ENCODE peak calls at places on chromosomes 7 and 10, in four cellular contexts. One of them, this sample, is unnamed.

GRCh38 chr7:37921340-37921805 is 933 bp downstream of the EPDR1 start:
- DNase-seq in foreskin fibroblast: no peak
- DNase-seq in natural killer cell: no peak
- DNase-seq in midbrain: peak; percentile 25
- DNase-seq in this sample: no peak

GRCh38 chr7:14294637-14295036 is 305.2 kb upstream of the ETV1 start:
- DNase-seq in foreskin fibroblast: no peak
- DNase-seq in natural killer cell: no peak
- DNase-seq in midbrain: no peak
- DNase-seq in this sample: no peak

GRCh38 chr7:39949980-39950472 is at the start of gene CDK13:
- DNase-seq in foreskin fibroblast: peak; percentile 74
- DNase-seq in natural killer cell: peak; percentile 97
- DNase-seq in midbrain: peak; percentile 83
- DNase-seq in this sample: peak; percentile 28

GRCh38 chr10:47030191-47030698 is 119.0 kb downstream of the PTPN20 start:
- DNase-seq in foreskin fibroblast: no peak
- DNase-seq in natural killer cell: no peak
- DNase-seq in midbrain: no peak
- DNase-seq in this sample: no peak

GRCh38 chr7:3168869-3169268 is 125.2 kb upstream of the CARD11 start:
- DNase-seq in foreskin fibroblast: no peak
- DNase-seq in natural killer cell: no peak
- DNase-seq in midbrain: no peak
- DNase-seq in this sample: no peak

GRCh38 chr7:134562136-134562535 is 13.2 kb downstream of the AKR1B15 start:
- DNase-seq in foreskin fibroblast: no peak
- DNase-seq in natural killer cell: no peak
- DNase-seq in midbrain: no peak
- DNase-seq in this sample: peak; percentile 52

GRCh38 chr7:19754521-19755116 is 18.8 kb downstream of the TMEM196 start:
- DNase-seq in foreskin fibroblast: peak; percentile 8
- DNase-seq in natural killer cell: no peak
- DNase-seq in midbrain: no peak
- DNase-seq in this sample: no peak

GRCh38 chr7:101814996-101815825 is 2.2 kb upstream of the CUX1 start:
- DNase-seq in foreskin fibroblast: no peak
- DNase-seq in natural killer cell: peak; percentile 63
- DNase-seq in midbrain: peak; percentile 59
- DNase-seq in this sample: no peak

GRCh38 chr7:3722396-3722846 is 421.4 kb downstream of the SDK1 start:
- DNase-seq in foreskin fibroblast: peak; percentile 7
- DNase-seq in natural killer cell: no peak
- DNase-seq in midbrain: peak; percentile 23
- DNase-seq in this sample: peak; percentile 4

GRCh38 chr10:2111936-2112335 is 374.6 kb upstream of the ADARB2 start:
- DNase-seq in foreskin fibroblast: no peak
- DNase-seq in natural killer cell: no peak
- DNase-seq in midbrain: no peak
- DNase-seq in this sample: peak; percentile 37

GRCh38 chr10:78980354-78980753 is 88.4 kb upstream of the ZMIZ1 start:
- DNase-seq in foreskin fibroblast: no peak
- DNase-seq in natural killer cell: no peak
- DNase-seq in midbrain: no peak
- DNase-seq in this sample: no peak

GRCh38 chr10:86243651-86244155 is 122.9 kb downstream of the GRID1 start:
- DNase-seq in foreskin fibroblast: no peak
- DNase-seq in natural killer cell: no peak
- DNase-seq in midbrain: no peak
- DNase-seq in this sample: no peak

GRCh38 chr7:101688183-101688831 is 59.2 kb upstream of the MYL10 start:
- DNase-seq in foreskin fibroblast: peak; percentile 46
- DNase-seq in natural killer cell: peak; percentile 81
- DNase-seq in midbrain: peak; percentile 56
- DNase-seq in this sample: no peak

GRCh38 chr7:68865351-68865885 is 732.9 kb upstream of the AUTS2 start:
- DNase-seq in foreskin fibroblast: no peak
- DNase-seq in natural killer cell: no peak
- DNase-seq in midbrain: no peak
- DNase-seq in this sample: no peak

GRCh38 chr7:4136036-4136435 is 546.1 kb upstream of the FOXK1 start:
- DNase-seq in foreskin fibroblast: no peak
- DNase-seq in natural killer cell: no peak
- DNase-seq in midbrain: no peak
- DNase-seq in this sample: no peak

GRCh38 chr10:69890065-69890831 is 88.5 kb downstream of the COL13A1 start:
- DNase-seq in foreskin fibroblast: no peak
- DNase-seq in natural killer cell: no peak
- DNase-seq in midbrain: no peak
- DNase-seq in this sample: no peak

GRCh38 chr7:34840176-34840785 is 182.3 kb downstream of the NPSR1 start:
- DNase-seq in foreskin fibroblast: no peak
- DNase-seq in natural killer cell: no peak
- DNase-seq in midbrain: no peak
- DNase-seq in this sample: no peak

GRCh38 chr7:12930534-12930933 is 243.1 kb downstream of the ARL4A start:
- DNase-seq in foreskin fibroblast: no peak
- DNase-seq in natural killer cell: no peak
- DNase-seq in midbrain: no peak
- DNase-seq in this sample: no peak

GRCh38 chr7:72161534-72161933 is 250.6 kb downstream of the CALN1 start:
- DNase-seq in foreskin fibroblast: no peak
- DNase-seq in natural killer cell: no peak
- DNase-seq in midbrain: no peak
- DNase-seq in this sample: no peak

GRCh38 chr7:141097430-141097829 is 23.6 kb downstream of the TMEM178B start:
- DNase-seq in foreskin fibroblast: no peak
- DNase-seq in natural killer cell: no peak
- DNase-seq in midbrain: no peak
- DNase-seq in this sample: no peak

This sample was measured in skeletal muscle cell.